ENCODE peak calls at places on chromosomes 7 and 10, in nine cellular contexts. W is CD8-positive, alpha-beta memory T cell; X is NCI-H1092 treated with DMSO at 0.1 percent for 48 hours; K is skeletal muscle cell; F is NCI-H1694; Z is stimulated activated CD4-positive, alpha-beta T cell treated with anti-CD3 and anti-CD28 coated beads, TNF-alpha, amount 100 ng/mL, for 1 hour; E is effector memory CD8-positive, alpha-beta T cell; U is activated CD4-positive, alpha-beta T cell treated with anti-CD3 and anti-CD28 coated beads for 24 hours; I is kidney. N is an unnamed sample.
A peak's percentile ranks its signal among the peaks of the same experiment; 100 is the strongest.

GRCh38 chr7:156650042-156650441 is 9.5 kb downstream of the RNF32 start:
- DNase-seq in Z (no peak), K (no peak), F (no peak), U (no peak), E (no peak), W (no peak), X (no peak), I (no peak), N (no peak)

GRCh38 chr10:43138757-43139241 is 554 bp downstream of the CSGALNACT2 start:
- DNase-seq in I (no peak), U (peak; percentile 29), K (no peak), F (peak; percentile 20), Z (no peak), X (peak; percentile 47), W (peak; percentile 38), E (peak; percentile 64), N (no peak)

GRCh38 chr10:104580321-104580720 is 60.8 kb upstream of the SORCS3 start:
- DNase-seq in U (no peak), Z (no peak), X (no peak), K (no peak), W (no peak), I (no peak), F (no peak), E (no peak), N (no peak)

GRCh38 chr10:126911301-126911700 is 6.1 kb downstream of the DOCK1 start:
- DNase-seq in U (no peak), Z (no peak), F (no peak), I (no peak), W (no peak), K (no peak), E (no peak), X (no peak), N (no peak)

GRCh38 chr10:46284286-46285229 is 2.2 kb upstream of the ANTXRL start:
- DNase-seq in F (peak; percentile 67), X (peak; percentile 43), K (peak; percentile 9), Z (peak; percentile 46), W (peak; percentile 80), I (peak; percentile 93), U (peak; percentile 53), E (peak; percentile 54), N (no peak)

GRCh38 chr10:53256623-53257022 is 484.0 kb upstream of the MBL2 start:
- DNase-seq in E (no peak), X (no peak), I (no peak), U (no peak), Z (no peak), F (no peak), K (no peak), W (no peak), N (peak; percentile 91)

GRCh38 chr7:102897856-102898531 is 14.8 kb upstream of the LRRC17 start:
- DNase-seq in X (no peak), Z (no peak), W (no peak), K (no peak), I (peak; percentile 39), F (no peak), E (no peak), U (no peak), N (no peak)

GRCh38 chr10:44343836-44344235 is 41.1 kb downstream of the CXCL12 start:
- DNase-seq in K (no peak), F (no peak), X (no peak), E (no peak), I (no peak), W (no peak), U (no peak), Z (no peak), N (no peak)

GRCh38 chr7:41628926-41629325 is 74.0 kb downstream of the INHBA start:
- DNase-seq in I (no peak), F (no peak), U (no peak), K (no peak), E (no peak), Z (no peak), X (no peak), W (no peak), N (no peak)

GRCh38 chr7:39404910-39405309 is 161.3 kb upstream of the YAE1 start:
- DNase-seq in W (no peak), I (no peak), Z (no peak), K (no peak), X (no peak), F (no peak), U (no peak), E (no peak), N (no peak)

GRCh38 chr7:79298145-79298760 is 155.2 kb downstream of the MAGI2 start:
- DNase-seq in Z (no peak), K (no peak), E (no peak), U (no peak), I (no peak), X (no peak), W (no peak), F (peak; percentile 77), N (no peak)

GRCh38 chr10:128098631-128099030 is 27.6 kb downstream of the MKI67 start:
- DNase-seq in W (no peak), U (no peak), X (no peak), I (no peak), Z (no peak), K (no peak), F (no peak), E (no peak), N (no peak)

GRCh38 chr10:43666551-43666950 is 17.9 kb upstream of the ZNF32 start:
- DNase-seq in F (no peak), K (no peak), W (no peak), I (no peak), U (no peak), X (no peak), Z (no peak), E (no peak), N (no peak)

GRCh38 chr7:37083311-37084096 is 359.2 kb upstream of the AOAH start:
- DNase-seq in W (no peak), E (no peak), I (peak; percentile 62), X (no peak), U (no peak), F (no peak), K (peak; percentile 15), Z (no peak), N (no peak)

GRCh38 chr7:39592586-39592985 is 26.4 kb downstream of the YAE1 start:
- DNase-seq in U (no peak), X (no peak), E (no peak), Z (no peak), I (no peak), K (no peak), W (no peak), F (no peak), N (no peak)

GRCh38 chr7:4791738-4792536 is 16.5 kb downstream of the AP5Z1 start:
- DNase-seq in I (no peak), E (peak; percentile 76), Z (peak; percentile 60), W (peak; percentile 73), X (no peak), U (peak; percentile 82), F (no peak), K (no peak), N (no peak)

GRCh38 chr10:5538446-5538845 is 13.7 kb downstream of the CALML3 start:
- DNase-seq in E (no peak), U (no peak), F (no peak), W (no peak), Z (no peak), K (no peak), X (no peak), I (peak; percentile 18), N (no peak)

GRCh38 chr10:30877111-30877510 is 154.6 kb downstream of the ZNF438 start:
- DNase-seq in Z (no peak), F (no peak), E (no peak), W (no peak), I (no peak), X (no peak), K (no peak), U (no peak), N (no peak)

GRCh38 chr10:56537984-56538383 is 176.9 kb upstream of the ZWINT start:
- DNase-seq in I (no peak), K (no peak), Z (no peak), E (no peak), F (no peak), U (no peak), X (no peak), W (no peak), N (no peak)

GRCh38 chr10:96670786-96671185 is 49.5 kb downstream of the PIK3AP1 start:
- DNase-seq in E (peak; percentile 23), W (no peak), I (no peak), U (no peak), X (peak; percentile 73), F (no peak), K (no peak), Z (no peak), N (no peak)

GRCh38 chr10:33735463-33735862 is 401.0 kb upstream of the NRP1 start:
- DNase-seq in F (no peak), Z (no peak), W (no peak), E (no peak), X (no peak), U (no peak), I (no peak), K (no peak), N (no peak)

GRCh38 chr10:89845541-89846275 is 144.3 kb downstream of the KIF20B start:
- DNase-seq in X (no peak), W (no peak), I (no peak), K (peak; percentile 4), E (no peak), F (no peak), Z (no peak), U (no peak), N (no peak)

GRCh38 chr7:16416289-16417282 is 4.8 kb downstream of the CRPPA start:
- DNase-seq in F (no peak), W (no peak), E (no peak), K (peak; percentile 19), I (no peak), U (no peak), Z (no peak), X (no peak), N (no peak)

GRCh38 chr7:130266961-130267321 is 278 bp downstream of the CPA2 start:
- DNase-seq in F (no peak), W (no peak), I (no peak), E (no peak), U (no peak), X (no peak), K (no peak), Z (no peak), N (no peak)

GRCh38 chr7:568681-569035 is 49.0 kb upstream of the PDGFA start:
- DNase-seq in W (no peak), F (no peak), X (no peak), E (no peak), I (peak; percentile 67), K (no peak), Z (no peak), U (no peak), N (no peak)

GRCh38 chr7:4631664-4632171 is 50.4 kb upstream of the FOXK1 start:
- DNase-seq in F (peak; percentile 85), Z (no peak), U (no peak), K (peak; percentile 87), X (peak; percentile 79), W (no peak), I (peak; percentile 92), E (no peak), N (no peak)